ENCODE peak calls at places on chromosomes 3 and 15, in four cellular contexts. One of them, this sample, is unnamed.
A peak's percentile ranks its signal among the peaks of the same experiment; 100 is the strongest.

GRCh38 chr3:90011136-90011535 is 903.7 kb downstream of the EPHA3 start:
- DNase-seq in WTC11: no peak
- DNase-seq in HepG2: no peak
- DNase-seq in K562: no peak
- DNase-seq in this sample: no peak

GRCh38 chr15:85036716-85037115 is 55.1 kb downstream of the PDE8A start:
- DNase-seq in WTC11: no peak
- DNase-seq in K562: no peak
- DNase-seq in HepG2: no peak
- DNase-seq in this sample: no peak

GRCh38 chr3:37531071-37531720 is 330.5 kb upstream of the CTDSPL start:
- DNase-seq in HepG2: no peak
- DNase-seq in K562: no peak
- DNase-seq in WTC11: no peak
- DNase-seq in this sample: no peak

GRCh38 chr3:197520311-197521276 is 35.2 kb downstream of the BDH1 start:
- DNase-seq in HepG2: peak; percentile 96
- DNase-seq in WTC11: peak; percentile 44
- DNase-seq in K562: peak; percentile 67
- DNase-seq in this sample: no peak

GRCh38 chr15:31024330-31024729 is 32.9 kb upstream of the MTMR10 start:
- DNase-seq in WTC11: peak; percentile 28
- DNase-seq in HepG2: peak; percentile 79
- DNase-seq in K562: no peak
- DNase-seq in this sample: no peak

GRCh38 chr3:39989746-39990145 is 180.3 kb downstream of the MYRIP start:
- DNase-seq in K562: no peak
- DNase-seq in HepG2: no peak
- DNase-seq in WTC11: no peak
- DNase-seq in this sample: no peak

GRCh38 chr3:134607054-134608022 is 43.5 kb downstream of the KY start:
- DNase-seq in HepG2: no peak
- DNase-seq in WTC11: no peak
- DNase-seq in K562: no peak
- DNase-seq in this sample: no peak

GRCh38 chr3:136672457-136672856 is 79.7 kb downstream of the STAG1 start:
- DNase-seq in WTC11: no peak
- DNase-seq in HepG2: no peak
- DNase-seq in K562: no peak
- DNase-seq in this sample: no peak

GRCh38 chr3:176953106-176954080 is 243.9 kb downstream of the TBL1XR1 start:
- DNase-seq in K562: no peak
- DNase-seq in WTC11: no peak
- DNase-seq in HepG2: no peak
- DNase-seq in this sample: no peak

GRCh38 chr15:62931650-62932049 is 110.9 kb upstream of the TPM1 start:
- DNase-seq in K562: no peak
- DNase-seq in HepG2: no peak
- DNase-seq in WTC11: no peak
- DNase-seq in this sample: no peak

GRCh38 chr15:62928996-62929350 is 113.6 kb upstream of the TPM1 start:
- DNase-seq in WTC11: no peak
- DNase-seq in HepG2: peak; percentile 13
- DNase-seq in K562: no peak
- DNase-seq in this sample: no peak

GRCh38 chr15:62925875-62926274 is 116.7 kb upstream of the TPM1 start:
- DNase-seq in K562: no peak
- DNase-seq in WTC11: no peak
- DNase-seq in HepG2: no peak
- DNase-seq in this sample: no peak

GRCh38 chr15:62927196-62927595 is 115.4 kb upstream of the TPM1 start:
- DNase-seq in WTC11: no peak
- DNase-seq in HepG2: no peak
- DNase-seq in K562: no peak
- DNase-seq in this sample: no peak

GRCh38 chr15:62928242-62928995 is 114.1 kb upstream of the TPM1 start:
- DNase-seq in WTC11: no peak
- DNase-seq in HepG2: peak; percentile 37
- DNase-seq in K562: no peak
- DNase-seq in this sample: no peak
- TF ChIP-seq ELF4 in WTC11: no peak
- TF ChIP-seq ELF4 in HepG2: no peak
- TF ChIP-seq ELF4 in K562: no peak
- TF ChIP-seq ELF4 in this sample: no peak

DNA sequence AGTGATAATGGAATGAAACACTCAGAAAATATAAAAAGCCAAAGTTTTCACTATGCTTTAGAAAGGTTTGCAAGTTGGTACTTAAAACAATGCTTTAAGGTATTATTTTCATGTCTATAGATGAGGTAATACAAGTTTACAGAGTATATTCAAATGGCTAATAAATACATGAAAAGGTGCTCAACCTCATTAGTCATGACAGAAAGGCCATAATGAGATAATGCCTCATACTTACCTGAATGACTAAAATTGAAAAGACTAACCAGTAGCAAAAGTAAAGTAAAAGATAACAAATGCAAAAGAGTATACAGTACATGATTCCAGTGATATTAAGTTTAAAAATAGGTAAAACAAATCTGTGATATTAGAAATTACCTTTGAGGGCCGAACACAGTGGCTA is 163.8 kb downstream of the SUCLG2 start:
- DNase-seq in HepG2: no peak
- DNase-seq in WTC11: no peak
- DNase-seq in K562: no peak
- DNase-seq in this sample: no peak
- TF ChIP-seq SP1 in HepG2: no peak
- TF ChIP-seq SP1 in WTC11: no peak
- TF ChIP-seq SP1 in K562: no peak
- TF ChIP-seq SP1 in this sample: no peak

DNA sequence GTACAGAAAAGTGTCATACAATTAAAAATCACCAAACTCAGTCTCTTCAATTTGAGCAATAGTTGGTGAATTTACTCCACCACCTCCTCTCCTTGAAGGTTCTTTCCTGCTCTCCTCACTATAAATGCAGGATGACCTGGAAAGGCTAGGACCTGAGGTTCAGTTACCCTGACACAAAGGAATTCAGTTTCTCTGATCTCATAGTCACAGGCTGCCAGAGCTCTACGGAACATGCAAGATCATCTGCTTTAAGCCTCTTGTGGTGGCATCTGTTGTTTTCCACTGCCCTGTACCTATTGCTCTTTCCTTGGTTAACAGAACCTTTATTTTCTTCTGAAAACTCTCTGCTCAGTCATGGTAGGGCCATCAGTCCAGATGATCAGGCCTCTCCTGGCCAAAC is 4.9 kb upstream of the TP63 start:
- DNase-seq in WTC11: no peak
- DNase-seq in K562: no peak
- DNase-seq in HepG2: no peak
- DNase-seq in this sample: no peak
- TF ChIP-seq ELF4 in WTC11: no peak
- TF ChIP-seq ELF4 in K562: no peak
- TF ChIP-seq ELF4 in HepG2: no peak
- TF ChIP-seq ELF4 in this sample: no peak

DNA sequence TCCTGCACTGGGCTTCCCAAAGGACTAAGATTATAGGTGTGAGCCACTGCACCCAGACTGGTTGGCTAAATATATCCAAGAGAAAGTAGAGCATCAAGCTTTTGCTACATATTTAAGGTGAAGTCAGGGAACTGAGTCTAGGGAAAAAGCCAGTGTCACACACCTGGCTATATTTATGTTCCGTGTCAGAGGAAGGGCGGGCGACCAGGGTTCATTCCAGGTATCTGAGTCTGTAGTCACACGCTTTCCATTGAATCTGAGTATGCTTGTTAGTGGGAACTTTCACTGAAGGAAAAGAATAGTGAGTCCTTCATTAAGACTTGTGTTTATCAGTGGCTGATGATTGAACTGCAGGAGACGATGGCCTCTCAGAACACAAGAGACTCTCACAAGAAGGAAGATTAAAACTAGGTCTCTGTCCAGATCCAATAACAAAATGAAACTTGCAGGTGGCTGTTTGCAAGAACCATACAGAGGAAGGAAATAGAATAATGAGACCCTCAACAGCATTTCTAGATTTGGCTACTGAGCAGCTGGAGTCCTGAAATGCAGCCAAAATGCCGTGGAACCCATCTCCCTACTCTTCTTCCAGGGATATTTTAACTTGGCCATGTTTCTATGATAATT is 276.3 kb downstream of the THSD4 start:
- DNase-seq in K562: no peak
- DNase-seq in HepG2: no peak
- DNase-seq in WTC11: no peak
- DNase-seq in this sample: no peak
- TF ChIP-seq SP1 in K562: no peak
- TF ChIP-seq SP1 in HepG2: no peak
- TF ChIP-seq SP1 in WTC11: no peak
- TF ChIP-seq SP1 in this sample: no peak

DNA sequence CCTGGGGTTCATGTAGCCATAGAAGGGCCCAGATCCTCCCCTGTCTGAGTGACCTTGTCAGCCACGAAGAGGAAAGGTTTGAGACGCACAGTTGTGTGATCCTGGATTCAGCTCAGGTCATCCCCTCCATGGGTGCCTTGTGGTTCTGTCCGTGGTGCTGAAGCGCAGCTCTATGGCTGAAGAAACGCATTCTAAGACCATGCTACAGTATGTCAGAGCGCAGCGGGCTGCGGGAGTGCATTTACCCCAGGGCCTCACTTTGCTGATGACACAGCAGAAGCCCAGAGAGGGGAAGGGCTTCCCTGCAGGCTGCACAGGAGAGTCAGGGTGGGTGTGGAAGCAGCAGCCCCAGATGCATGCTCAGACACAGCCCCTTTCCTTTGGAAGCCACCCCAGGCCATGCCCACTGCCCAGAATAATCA is 68.8 kb upstream of the IQSEC1 start:
- DNase-seq in K562: peak; percentile 67
- DNase-seq in WTC11: peak; percentile 84
- DNase-seq in HepG2: no peak
- DNase-seq in this sample: peak; percentile 46
- TF ChIP-seq ELF4 in K562: no peak
- TF ChIP-seq ELF4 in WTC11: no peak
- TF ChIP-seq ELF4 in HepG2: no peak
- TF ChIP-seq ELF4 in this sample: no peak

GRCh38 chr3:4821975-4822374 is 157.3 kb upstream of the BHLHE40 start:
- DNase-seq in K562: no peak
- DNase-seq in HepG2: no peak
- DNase-seq in WTC11: no peak
- DNase-seq in this sample: no peak
- TF ChIP-seq SP1 in K562: no peak
- TF ChIP-seq SP1 in HepG2: no peak
- TF ChIP-seq SP1 in WTC11: no peak
- TF ChIP-seq SP1 in this sample: no peak

GRCh38 chr15:74129411-74130088 is 836 bp upstream of the ISLR2 start:
- DNase-seq in HepG2: no peak
- DNase-seq in K562: no peak
- DNase-seq in WTC11: peak; percentile 56
- DNase-seq in this sample: no peak

GRCh38 chr15:74128785-74129350 is 1.5 kb upstream of the ISLR2 start:
- DNase-seq in K562: no peak
- DNase-seq in HepG2: no peak
- DNase-seq in WTC11: no peak
- DNase-seq in this sample: no peak

GRCh38 chr15:74130089-74130848 is at the start of gene ISLR2:
- DNase-seq in K562: peak; percentile 45
- DNase-seq in HepG2: no peak
- DNase-seq in WTC11: peak; percentile 54
- DNase-seq in this sample: no peak

GRCh38 chr15:74127954-74128784 is 2.2 kb upstream of the ISLR2 start:
- DNase-seq in K562: no peak
- DNase-seq in WTC11: no peak
- DNase-seq in HepG2: no peak
- DNase-seq in this sample: no peak

GRCh38 chr15:74127255-74127953 is 3.0 kb upstream of the ISLR2 start:
- DNase-seq in K562: peak; percentile 91
- DNase-seq in HepG2: peak; percentile 58
- DNase-seq in WTC11: peak; percentile 98
- DNase-seq in this sample: peak; percentile 91
- TF ChIP-seq ELF4 in K562: no peak
- TF ChIP-seq ELF4 in HepG2: no peak
- TF ChIP-seq ELF4 in WTC11: no peak
- TF ChIP-seq ELF4 in this sample: no peak

GRCh38 chr3:150346956-150347863 is 60.9 kb upstream of the TSC22D2 start:
- DNase-seq in WTC11: no peak
- DNase-seq in HepG2: no peak
- DNase-seq in K562: no peak
- DNase-seq in this sample: no peak

GRCh38 chr3:150344079-150344478 is 64.0 kb upstream of the TSC22D2 start:
- DNase-seq in K562: no peak
- DNase-seq in WTC11: no peak
- DNase-seq in HepG2: no peak
- DNase-seq in this sample: no peak

GRCh38 chr3:150342951-150343468 is 65.1 kb upstream of the TSC22D2 start:
- DNase-seq in HepG2: no peak
- DNase-seq in K562: no peak
- DNase-seq in WTC11: no peak
- DNase-seq in this sample: no peak

GRCh38 chr3:150341893-150342292 is 66.2 kb upstream of the TSC22D2 start:
- DNase-seq in WTC11: no peak
- DNase-seq in K562: no peak
- DNase-seq in HepG2: no peak
- DNase-seq in this sample: no peak

DNA sequence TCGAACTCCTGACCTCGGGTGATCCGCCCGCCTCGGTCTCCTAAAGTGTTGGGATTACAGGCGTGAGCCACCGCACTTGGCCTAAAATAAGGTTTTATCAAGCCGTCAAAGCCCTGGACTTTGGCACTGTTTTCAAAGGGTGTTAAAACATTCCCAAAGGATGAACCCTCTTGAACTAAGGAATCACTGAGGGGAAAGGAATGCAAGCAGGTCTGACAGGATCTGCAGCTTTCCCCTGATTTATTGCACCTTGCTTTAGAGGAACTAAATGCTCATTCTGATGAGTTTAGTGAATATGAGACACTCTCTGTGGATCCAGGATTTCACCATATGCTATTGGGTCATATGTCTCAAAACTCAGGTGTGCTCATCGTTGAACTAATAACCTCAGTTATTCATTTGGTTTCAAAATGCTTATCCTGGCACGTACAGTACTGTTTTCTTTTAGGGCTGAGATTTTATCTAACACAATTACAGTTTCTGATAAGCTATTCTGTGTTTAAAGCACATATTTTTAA is 63.0 kb upstream of the TSC22D2 start:
- DNase-seq in HepG2: peak; percentile 55
- DNase-seq in WTC11: no peak
- DNase-seq in K562: no peak
- DNase-seq in this sample: no peak
- TF ChIP-seq SP1 in HepG2: no peak
- TF ChIP-seq SP1 in WTC11: no peak
- TF ChIP-seq SP1 in K562: no peak
- TF ChIP-seq SP1 in this sample: no peak